ENCODE peak calls at places on chromosomes 4 and X, in nine cellular contexts. One of them, this sample, is unnamed.

GRCh38 chr4:48223633-48224295 is 45.9 kb downstream of the TEC start:
- DNase-seq in ovary: no peak
- DNase-seq in HCT116: peak
- DNase-seq in prostate gland: no peak
- DNase-seq in body of pancreas: no peak
- DNase-seq in IMR-90: peak
- DNase-seq in uterus: no peak
- DNase-seq in Peyer's patch: no peak
- DNase-seq in A549: peak
- DNase-seq in this sample: no peak

GRCh38 chr4:40401646-40402045 is 66.5 kb downstream of the CHRNA9 start:
- DNase-seq in HCT116: no peak
- DNase-seq in prostate gland: no peak
- DNase-seq in Peyer's patch: no peak
- DNase-seq in A549: no peak
- DNase-seq in IMR-90: peak
- DNase-seq in ovary: no peak
- DNase-seq in body of pancreas: no peak
- DNase-seq in uterus: no peak
- DNase-seq in this sample: no peak

GRCh38 chr4:121118344-121118743 is 45.8 kb downstream of the TNIP3 start:
- DNase-seq in uterus: no peak
- DNase-seq in IMR-90: no peak
- DNase-seq in prostate gland: no peak
- DNase-seq in Peyer's patch: no peak
- DNase-seq in body of pancreas: no peak
- DNase-seq in ovary: no peak
- DNase-seq in A549: no peak
- DNase-seq in HCT116: no peak
- DNase-seq in this sample: no peak

GRCh38 chrX:68686684-68687045 is 39.2 kb downstream of the STARD8 start:
- DNase-seq in uterus: peak
- DNase-seq in Peyer's patch: no peak
- DNase-seq in ovary: peak
- DNase-seq in A549: peak
- DNase-seq in body of pancreas: no peak
- DNase-seq in HCT116: no peak
- DNase-seq in IMR-90: no peak
- DNase-seq in prostate gland: peak
- DNase-seq in this sample: no peak

GRCh38 chrX:64204701-64205440 is 637 bp downstream of the AMER1 start:
- DNase-seq in prostate gland: peak
- DNase-seq in HCT116: no peak
- DNase-seq in Peyer's patch: peak
- DNase-seq in uterus: peak
- DNase-seq in body of pancreas: peak
- DNase-seq in ovary: peak
- DNase-seq in IMR-90: peak
- DNase-seq in A549: no peak
- DNase-seq in this sample: peak

GRCh38 chr4:25320374-25321172 is 8.0 kb downstream of the ZCCHC4 start:
- DNase-seq in HCT116: no peak
- DNase-seq in body of pancreas: no peak
- DNase-seq in uterus: no peak
- DNase-seq in prostate gland: no peak
- DNase-seq in A549: peak
- DNase-seq in IMR-90: peak
- DNase-seq in ovary: no peak
- DNase-seq in Peyer's patch: no peak
- DNase-seq in this sample: no peak

GRCh38 chr4:6633091-6633906 is 7.2 kb upstream of the MRFAP1 start:
- DNase-seq in prostate gland: peak
- DNase-seq in HCT116: no peak
- DNase-seq in IMR-90: peak
- DNase-seq in uterus: no peak
- DNase-seq in A549: no peak
- DNase-seq in Peyer's patch: peak
- DNase-seq in ovary: no peak
- DNase-seq in body of pancreas: peak
- DNase-seq in this sample: no peak

GRCh38 chrX:2351321-2351720 is 149.5 kb downstream of the DHRSX start:
- DNase-seq in Peyer's patch: no peak
- DNase-seq in A549: peak
- DNase-seq in HCT116: no peak
- DNase-seq in ovary: no peak
- DNase-seq in uterus: peak
- DNase-seq in IMR-90: peak
- DNase-seq in body of pancreas: no peak
- DNase-seq in prostate gland: no peak
- DNase-seq in this sample: no peak

DNA sequence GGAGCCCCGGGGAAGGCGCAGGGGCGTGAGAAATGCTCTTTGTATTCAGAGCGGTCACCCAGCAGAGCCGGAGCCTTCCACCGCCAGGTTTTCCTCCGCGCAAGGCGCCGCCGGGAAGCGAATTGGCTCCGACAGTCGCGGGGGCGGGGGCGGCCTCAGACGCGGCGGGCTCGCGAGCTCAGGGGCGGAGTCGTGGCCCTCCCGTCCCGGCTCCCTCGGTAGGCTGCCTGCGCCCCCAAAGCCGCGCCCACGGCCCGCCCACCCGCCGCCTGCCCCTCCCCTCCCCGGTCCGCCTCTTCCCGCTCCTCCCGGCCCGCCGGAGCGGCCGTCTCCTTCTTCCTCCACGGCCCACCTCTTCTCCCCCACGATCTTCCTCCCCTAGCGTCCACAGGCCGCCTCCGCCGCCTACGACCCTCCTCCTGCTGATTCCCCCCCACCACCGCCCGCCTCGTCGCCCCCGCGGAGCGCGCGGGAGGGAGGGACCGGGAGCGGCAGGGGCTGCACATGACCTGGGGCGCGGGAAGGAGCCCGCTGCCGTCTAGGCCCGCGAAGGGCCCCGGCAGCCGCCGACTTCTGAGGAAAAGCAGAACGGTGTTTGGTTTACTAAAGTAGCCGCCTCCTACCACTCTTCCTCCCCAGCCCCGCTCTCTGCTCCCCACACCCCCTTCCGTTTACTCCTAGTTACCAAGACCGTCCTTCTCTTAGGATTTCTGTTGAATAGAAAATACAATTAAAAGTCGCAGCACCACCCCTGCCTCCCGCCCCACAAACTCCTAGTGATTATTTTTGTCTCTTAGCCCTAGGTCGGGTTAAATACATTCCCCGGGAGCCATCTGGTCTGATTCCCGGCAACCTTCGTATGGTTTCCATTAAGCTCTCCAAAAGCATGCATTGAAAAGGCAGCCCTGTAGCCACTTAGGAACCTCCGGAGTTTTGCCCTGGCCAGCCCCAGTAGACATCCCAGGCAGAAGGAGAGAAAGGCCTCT is 53.2 kb downstream of the C4orf51 start:
- DNase-seq in HCT116: peak
- DNase-seq in A549: peak
- DNase-seq in ovary: peak
- DNase-seq in uterus: peak
- DNase-seq in prostate gland: peak
- DNase-seq in IMR-90: peak
- DNase-seq in body of pancreas: peak
- DNase-seq in Peyer's patch: peak
- DNase-seq in this sample: peak
- TF ChIP-seq POLR2A in HCT116: no peak
- TF ChIP-seq POLR2A in A549: peak
- TF ChIP-seq POLR2A in ovary: peak
- TF ChIP-seq POLR2A in uterus: peak
- TF ChIP-seq POLR2A in prostate gland: peak
- TF ChIP-seq POLR2A in IMR-90: peak
- TF ChIP-seq POLR2A in body of pancreas: peak
- TF ChIP-seq POLR2A in Peyer's patch: no peak
- TF ChIP-seq POLR2A in this sample: no peak

DNA sequence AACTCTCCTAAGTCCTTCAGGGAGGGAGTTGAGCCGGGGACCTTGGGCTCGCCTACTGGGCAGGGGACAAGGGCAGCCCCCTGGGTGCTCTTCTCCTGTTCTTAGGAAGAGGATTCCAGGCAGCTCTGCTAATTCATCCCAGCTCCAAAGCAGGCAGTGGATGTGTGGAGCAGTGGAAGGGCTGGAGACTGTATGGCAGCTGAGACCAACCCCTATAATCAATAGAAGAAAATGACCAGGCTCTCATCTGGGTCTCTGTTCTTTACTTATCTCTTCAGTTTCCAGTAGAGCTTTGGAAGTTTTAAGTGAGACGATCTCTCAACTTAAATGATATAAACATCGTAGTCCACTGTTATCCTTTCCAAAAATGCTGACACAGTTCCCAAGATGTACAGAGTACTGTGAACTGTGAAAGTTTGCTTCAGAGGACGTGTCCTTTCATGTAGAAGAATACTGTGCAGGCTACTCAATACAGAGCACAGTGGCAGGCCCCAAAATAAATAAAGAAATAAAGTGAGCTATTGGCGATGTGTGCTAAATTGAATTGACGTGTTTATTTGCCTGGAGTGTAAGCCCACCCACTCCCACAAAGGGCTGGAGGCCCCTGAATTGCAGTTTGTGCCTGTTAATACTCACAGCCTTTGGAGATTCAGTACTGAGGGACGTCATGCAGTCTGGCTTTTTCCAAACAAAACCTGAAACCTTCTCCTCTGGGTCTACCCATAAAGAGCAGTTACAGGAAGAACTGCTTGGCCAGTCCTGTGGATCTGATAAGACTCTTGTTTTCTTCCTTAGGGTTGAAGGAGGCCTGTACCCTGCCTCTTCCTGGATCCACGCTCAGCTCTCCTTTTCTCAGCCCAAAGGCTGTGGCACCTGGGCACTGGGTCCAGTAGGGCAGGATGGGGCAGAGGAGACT is 66.2 kb downstream of the SOWAHB start:
- DNase-seq in prostate gland: peak
- DNase-seq in body of pancreas: no peak
- DNase-seq in ovary: no peak
- DNase-seq in uterus: no peak
- DNase-seq in HCT116: no peak
- DNase-seq in Peyer's patch: peak
- DNase-seq in IMR-90: peak
- DNase-seq in A549: no peak
- DNase-seq in this sample: peak
- H3K4me3 ChIP-seq in prostate gland: no peak
- H3K4me3 ChIP-seq in body of pancreas: no peak
- H3K4me3 ChIP-seq in ovary: no peak
- H3K4me3 ChIP-seq in uterus: no peak
- H3K4me3 ChIP-seq in HCT116: no peak
- H3K4me3 ChIP-seq in Peyer's patch: peak
- H3K4me3 ChIP-seq in IMR-90: no peak
- H3K4me3 ChIP-seq in A549: peak
- H3K4me3 ChIP-seq in this sample: no peak

GRCh38 chr4:108359130-108359709 is 190.5 kb upstream of the LEF1 start:
- DNase-seq in ovary: no peak
- DNase-seq in HCT116: no peak
- DNase-seq in prostate gland: no peak
- DNase-seq in uterus: no peak
- DNase-seq in Peyer's patch: no peak
- DNase-seq in IMR-90: no peak
- DNase-seq in A549: no peak
- DNase-seq in body of pancreas: no peak
- DNase-seq in this sample: no peak

GRCh38 chr4:108361886-108362285 is 193.2 kb upstream of the LEF1 start:
- DNase-seq in body of pancreas: no peak
- DNase-seq in uterus: no peak
- DNase-seq in Peyer's patch: no peak
- DNase-seq in A549: no peak
- DNase-seq in prostate gland: no peak
- DNase-seq in HCT116: no peak
- DNase-seq in IMR-90: no peak
- DNase-seq in ovary: no peak
- DNase-seq in this sample: no peak

GRCh38 chr4:108365551-108365950 is 196.8 kb upstream of the LEF1 start:
- DNase-seq in prostate gland: no peak
- DNase-seq in A549: no peak
- DNase-seq in ovary: no peak
- DNase-seq in IMR-90: no peak
- DNase-seq in uterus: no peak
- DNase-seq in Peyer's patch: no peak
- DNase-seq in HCT116: no peak
- DNase-seq in body of pancreas: no peak
- DNase-seq in this sample: no peak

GRCh38 chr4:108359936-108360681 is 191.4 kb upstream of the LEF1 start:
- DNase-seq in HCT116: no peak
- DNase-seq in Peyer's patch: no peak
- DNase-seq in A549: no peak
- DNase-seq in body of pancreas: no peak
- DNase-seq in ovary: no peak
- DNase-seq in prostate gland: no peak
- DNase-seq in uterus: no peak
- DNase-seq in IMR-90: no peak
- DNase-seq in this sample: no peak

DNA sequence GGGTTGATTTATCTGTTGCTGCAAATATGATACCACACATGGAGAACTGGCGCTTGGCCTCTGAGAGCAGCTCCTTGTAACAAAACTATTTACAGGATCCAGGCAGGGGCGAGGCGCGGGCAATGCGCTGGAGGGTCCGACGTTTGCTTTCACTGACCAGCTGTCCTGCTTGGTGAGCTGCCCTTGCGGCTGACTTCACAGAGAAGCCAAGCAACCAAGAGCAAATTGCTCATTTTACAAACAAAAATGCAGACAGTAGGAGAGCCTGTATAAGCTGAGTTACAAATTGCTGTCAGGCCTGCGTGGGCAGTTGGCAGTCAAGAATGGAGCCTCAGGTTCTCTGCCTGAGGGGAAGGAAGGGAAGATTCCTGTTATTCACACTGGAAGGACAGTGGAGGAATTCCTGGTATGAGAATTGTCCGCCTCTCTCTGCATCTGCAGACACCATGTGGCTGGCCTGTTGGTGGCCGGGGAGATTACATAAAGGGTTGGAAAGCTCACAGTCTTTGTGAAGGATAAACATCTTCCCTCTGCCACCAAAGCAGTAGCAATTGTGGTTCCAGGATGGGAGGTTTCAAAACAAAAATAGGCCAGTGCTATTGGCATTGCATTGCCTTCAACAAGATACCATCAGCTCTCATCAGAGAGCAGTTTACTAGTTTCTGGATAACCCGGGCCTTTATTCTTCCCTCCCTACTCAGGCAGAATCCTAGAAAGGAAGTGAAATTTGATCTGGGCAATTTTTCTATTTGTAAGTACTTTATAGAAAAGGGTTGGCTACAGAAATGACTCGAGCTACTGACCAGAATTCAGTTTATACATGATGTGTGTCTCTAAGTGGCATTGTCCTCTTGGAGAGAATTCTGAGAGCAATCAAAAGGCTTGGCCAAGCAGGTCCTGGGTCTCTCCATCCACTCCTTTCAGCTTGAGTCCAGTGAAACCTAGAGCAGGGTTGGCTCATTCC is 192.4 kb upstream of the LEF1 start:
- DNase-seq in prostate gland: peak
- DNase-seq in ovary: no peak
- DNase-seq in IMR-90: peak
- DNase-seq in Peyer's patch: no peak
- DNase-seq in A549: no peak
- DNase-seq in body of pancreas: no peak
- DNase-seq in uterus: no peak
- DNase-seq in HCT116: no peak
- DNase-seq in this sample: peak
- H3K27ac ChIP-seq in prostate gland: no peak
- H3K27ac ChIP-seq in ovary: no peak
- H3K27ac ChIP-seq in IMR-90: no peak
- H3K27ac ChIP-seq in Peyer's patch: no peak
- H3K27ac ChIP-seq in A549: no peak
- H3K27ac ChIP-seq in body of pancreas: no peak
- H3K27ac ChIP-seq in uterus: no peak
- H3K27ac ChIP-seq in HCT116: no peak
- H3K27ac ChIP-seq in this sample: no peak

DNA sequence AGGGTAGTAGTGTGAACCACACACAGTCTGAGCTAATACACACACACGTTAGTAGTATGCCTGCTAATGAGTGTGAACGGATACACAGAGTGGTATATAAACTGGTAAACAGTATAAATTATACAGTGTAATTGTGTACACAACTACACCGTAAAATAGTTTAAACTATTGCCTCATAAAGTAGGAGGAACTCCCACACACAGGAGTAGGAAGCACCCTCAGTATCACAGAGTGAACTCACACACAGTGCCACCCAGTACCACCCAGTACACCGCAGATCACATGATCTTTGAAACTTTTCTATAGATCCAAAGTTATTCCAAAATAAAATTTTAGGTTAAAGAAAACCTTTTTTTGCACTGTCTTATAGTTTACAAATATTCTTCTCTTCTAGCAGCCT is 275.1 kb downstream of the ADGRA3 start:
- DNase-seq in body of pancreas: no peak
- DNase-seq in IMR-90: no peak
- DNase-seq in prostate gland: no peak
- DNase-seq in ovary: no peak
- DNase-seq in uterus: no peak
- DNase-seq in Peyer's patch: no peak
- DNase-seq in A549: no peak
- DNase-seq in HCT116: no peak
- DNase-seq in this sample: no peak
- TF ChIP-seq POLR2A in body of pancreas: no peak
- TF ChIP-seq POLR2A in IMR-90: no peak
- TF ChIP-seq POLR2A in prostate gland: no peak
- TF ChIP-seq POLR2A in ovary: no peak
- TF ChIP-seq POLR2A in uterus: no peak
- TF ChIP-seq POLR2A in Peyer's patch: no peak
- TF ChIP-seq POLR2A in A549: no peak
- TF ChIP-seq POLR2A in HCT116: no peak
- TF ChIP-seq POLR2A in this sample: no peak

This sample was measured in thyroid gland.